ENCODE peak calls at places on chromosome X, in eight cellular contexts. One of them, this sample, is unnamed.
A peak's percentile ranks its signal among the peaks of the same experiment; 100 is the strongest.

GRCh38 chrX:53984895-53985294 is 59.4 kb downstream of the PHF8 start:
- DNase-seq in ovary: no peak
- DNase-seq in DMS 273 treated with DMSO at 0.1 percent for 48 hours: no peak
- DNase-seq in WTC11: no peak
- DNase-seq in anterior cingulate cortex: no peak
- DNase-seq in prostate gland: no peak
- DNase-seq in stimulated activated CD4-positive, alpha-beta T cell treated with anti-CD3 and anti-CD28 coated beads, Interleukin-2, amount 100 ng/mL, for 24 hours: no peak
- DNase-seq in GM12865: no peak
- DNase-seq in this sample: no peak

GRCh38 chrX:120365320-120365719 is 3.4 kb downstream of the ATP1B4 start:
- DNase-seq in prostate gland: peak; percentile 8
- DNase-seq in anterior cingulate cortex: peak; percentile 25
- DNase-seq in DMS 273 treated with DMSO at 0.1 percent for 48 hours: no peak
- DNase-seq in WTC11: peak; percentile 74
- DNase-seq in GM12865: peak; percentile 53
- DNase-seq in stimulated activated CD4-positive, alpha-beta T cell treated with anti-CD3 and anti-CD28 coated beads, Interleukin-2, amount 100 ng/mL, for 24 hours: peak; percentile 63
- DNase-seq in ovary: peak; percentile 51
- DNase-seq in this sample: no peak

GRCh38 chrX:12657881-12658280 is 133.3 kb upstream of the PRPS2 start:
- DNase-seq in anterior cingulate cortex: no peak
- DNase-seq in GM12865: peak; percentile 46
- DNase-seq in prostate gland: no peak
- DNase-seq in WTC11: no peak
- DNase-seq in DMS 273 treated with DMSO at 0.1 percent for 48 hours: no peak
- DNase-seq in ovary: no peak
- DNase-seq in stimulated activated CD4-positive, alpha-beta T cell treated with anti-CD3 and anti-CD28 coated beads, Interleukin-2, amount 100 ng/mL, for 24 hours: no peak
- DNase-seq in this sample: no peak

GRCh38 chrX:134186362-134187121 is 50.4 kb upstream of the CCDC160 start:
- DNase-seq in WTC11: no peak
- DNase-seq in prostate gland: no peak
- DNase-seq in DMS 273 treated with DMSO at 0.1 percent for 48 hours: no peak
- DNase-seq in anterior cingulate cortex: no peak
- DNase-seq in stimulated activated CD4-positive, alpha-beta T cell treated with anti-CD3 and anti-CD28 coated beads, Interleukin-2, amount 100 ng/mL, for 24 hours: peak; percentile 43
- DNase-seq in ovary: no peak
- DNase-seq in GM12865: peak; percentile 18
- DNase-seq in this sample: no peak

GRCh38 chrX:43753637-43754036 is 97.5 kb downstream of the MAOA start:
- DNase-seq in GM12865: no peak
- DNase-seq in prostate gland: no peak
- DNase-seq in WTC11: no peak
- DNase-seq in ovary: no peak
- DNase-seq in DMS 273 treated with DMSO at 0.1 percent for 48 hours: no peak
- DNase-seq in anterior cingulate cortex: no peak
- DNase-seq in stimulated activated CD4-positive, alpha-beta T cell treated with anti-CD3 and anti-CD28 coated beads, Interleukin-2, amount 100 ng/mL, for 24 hours: no peak
- DNase-seq in this sample: no peak

GRCh38 chrX:3713225-3713936 is at the start of gene PRKX:
- DNase-seq in GM12865: peak; percentile 76
- DNase-seq in ovary: peak; percentile 52
- DNase-seq in anterior cingulate cortex: peak; percentile 36
- DNase-seq in DMS 273 treated with DMSO at 0.1 percent for 48 hours: no peak
- DNase-seq in stimulated activated CD4-positive, alpha-beta T cell treated with anti-CD3 and anti-CD28 coated beads, Interleukin-2, amount 100 ng/mL, for 24 hours: peak; percentile 72
- DNase-seq in WTC11: peak; percentile 44
- DNase-seq in prostate gland: peak; percentile 31
- DNase-seq in this sample: peak; percentile 2

GRCh38 chrX:134658002-134658401 is 269 bp downstream of the PLAC1 start:
- DNase-seq in stimulated activated CD4-positive, alpha-beta T cell treated with anti-CD3 and anti-CD28 coated beads, Interleukin-2, amount 100 ng/mL, for 24 hours: no peak
- DNase-seq in anterior cingulate cortex: no peak
- DNase-seq in GM12865: no peak
- DNase-seq in ovary: no peak
- DNase-seq in WTC11: no peak
- DNase-seq in prostate gland: no peak
- DNase-seq in DMS 273 treated with DMSO at 0.1 percent for 48 hours: no peak
- DNase-seq in this sample: peak; percentile 35

GRCh38 chrX:39616098-39616729 is 481.5 kb downstream of the BCOR start:
- DNase-seq in prostate gland: no peak
- DNase-seq in WTC11: no peak
- DNase-seq in anterior cingulate cortex: no peak
- DNase-seq in DMS 273 treated with DMSO at 0.1 percent for 48 hours: no peak
- DNase-seq in ovary: no peak
- DNase-seq in stimulated activated CD4-positive, alpha-beta T cell treated with anti-CD3 and anti-CD28 coated beads, Interleukin-2, amount 100 ng/mL, for 24 hours: no peak
- DNase-seq in GM12865: peak; percentile 51
- DNase-seq in this sample: no peak

GRCh38 chrX:132404266-132404665 is 84.6 kb downstream of the MBNL3 start:
- DNase-seq in ovary: no peak
- DNase-seq in prostate gland: no peak
- DNase-seq in anterior cingulate cortex: no peak
- DNase-seq in GM12865: no peak
- DNase-seq in stimulated activated CD4-positive, alpha-beta T cell treated with anti-CD3 and anti-CD28 coated beads, Interleukin-2, amount 100 ng/mL, for 24 hours: no peak
- DNase-seq in WTC11: no peak
- DNase-seq in DMS 273 treated with DMSO at 0.1 percent for 48 hours: no peak
- DNase-seq in this sample: no peak

This sample was measured in NCI-H446.